ENCODE peak calls at places on chromosomes 11 and 22, in six cellular contexts. Q is fibroblast of pulmonary artery, D is choroid plexus epithelial cell, F is HFF-Myc, K is H7, R is fibroblast of mammary gland. I is an unnamed sample.

GRCh38 chr11:124793466-124794278 is 6.5 kb downstream of the MSANTD2 start:
- DNase-seq in Q (peak; percentile 68), D (peak; percentile 71), F (no peak), K (peak; percentile 55), R (peak; percentile 62), I (no peak)

GRCh38 chr11:28666632-28667031 is 558.4 kb downstream of the METTL15 start:
- DNase-seq in Q (no peak), D (peak; percentile 70), F (peak; percentile 72), K (no peak), R (peak; percentile 79), I (no peak)

GRCh38 chr22:29457730-29458129 is 19.3 kb downstream of the RFPL1 start:
- DNase-seq in Q (peak; percentile 58), D (peak; percentile 66), F (peak; percentile 21), K (peak; percentile 92), R (peak; percentile 45), I (no peak)

GRCh38 chr22:49763696-49764095 is 64.0 kb downstream of the BRD1 start:
- DNase-seq in Q (no peak), D (no peak), F (no peak), K (no peak), R (no peak), I (no peak)

GRCh38 chr11:35377262-35377661 is 42.1 kb downstream of the SLC1A2 start:
- DNase-seq in Q (no peak), D (no peak), F (no peak), K (no peak), R (no peak), I (no peak)

GRCh38 chr11:44793350-44794090 is 66.8 kb downstream of the TSPAN18 start:
- DNase-seq in Q (peak; percentile 49), D (peak; percentile 65), F (no peak), K (no peak), R (no peak), I (no peak)

GRCh38 chr11:19367051-19367709 is 126.4 kb upstream of the E2F8 start:
- DNase-seq in Q (peak; percentile 73), D (peak; percentile 72), F (no peak), K (no peak), R (peak; percentile 97), I (peak; percentile 91)

GRCh38 chr11:134654161-134654915 is 242.3 kb upstream of the B3GAT1 start:
- DNase-seq in Q (no peak), D (no peak), F (no peak), K (no peak), R (no peak), I (no peak)

GRCh38 chr11:17162376-17162775 is 45.4 kb downstream of the PIK3C2A start:
- DNase-seq in Q (no peak), D (no peak), F (no peak), K (no peak), R (no peak), I (no peak)
- H3K4me3 ChIP-seq in Q (no peak overlapping the region), D (no peak overlapping the region), F (no peak overlapping the region), K (no peak overlapping the region), R (no peak overlapping the region), I (no peak overlapping the region)

GRCh38 chr11:82899957-82900276 is 313 bp downstream of the PRCP start:
- DNase-seq in Q (no peak), D (no peak), F (no peak), K (no peak), R (no peak), I (no peak)

GRCh38 chr11:82899191-82899820 is 924 bp downstream of the PRCP start:
- DNase-seq in Q (no peak), D (peak; percentile 5), F (no peak), K (no peak), R (no peak), I (no peak)

GRCh38 chr11:82896183-82896582 is 4.0 kb downstream of the PRCP start:
- DNase-seq in Q (no peak), D (no peak), F (no peak), K (no peak), R (no peak), I (no peak)

GRCh38 chr11:82900277-82901164 is at the start of gene PRCP:
- DNase-seq in Q (peak; percentile 90), D (peak; percentile 92), F (peak; percentile 77), K (peak; percentile 89), R (peak; percentile 86), I (peak; percentile 50)

DNA sequence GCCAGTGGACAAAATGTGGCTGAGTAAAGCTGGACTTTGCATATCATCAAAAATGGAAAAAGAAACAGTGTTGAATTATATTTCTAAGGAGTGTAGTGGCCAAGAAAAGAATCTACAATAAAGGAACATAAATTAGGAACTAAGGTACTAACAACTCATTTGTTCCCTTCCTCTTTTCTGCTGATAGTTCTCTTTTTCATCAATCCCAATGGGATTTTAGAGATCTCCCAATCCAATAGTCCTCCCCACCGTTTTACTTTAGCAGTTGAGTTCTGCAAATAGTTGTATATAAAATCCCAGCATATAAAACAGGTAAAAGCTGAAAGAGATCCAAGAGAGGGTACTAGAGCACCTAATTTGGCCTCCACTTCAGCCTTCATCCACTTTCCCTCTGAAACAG is 2.0 kb downstream of the PRCP start:
- DNase-seq in Q (no peak), D (no peak), F (no peak), K (no peak), R (no peak), I (no peak)
- H3K4me3 ChIP-seq in Q (no peak overlapping the region), D (no peak overlapping the region), F (no peak overlapping the region), K (no peak overlapping the region), R (no peak overlapping the region), I (no peak overlapping the region)

DNA sequence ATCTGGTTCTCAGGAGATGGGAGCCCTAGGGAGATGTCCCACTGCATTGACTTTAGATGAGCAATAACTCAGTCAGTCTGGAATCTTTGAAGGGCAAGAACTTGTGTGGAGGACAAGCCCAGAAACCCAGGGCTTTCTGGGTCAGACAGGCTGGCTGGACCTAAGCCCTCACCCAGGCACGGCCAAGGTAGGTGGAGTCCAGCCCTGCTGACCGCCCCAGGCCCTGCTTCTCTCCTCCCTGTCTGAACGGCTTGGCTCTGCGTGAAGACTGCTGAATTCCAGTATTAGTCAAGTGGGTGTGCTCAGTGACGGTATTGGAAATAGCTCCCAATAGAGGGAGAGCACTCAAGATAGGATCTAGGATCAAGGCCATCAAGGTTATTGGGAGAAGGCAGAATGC is 6.1 kb downstream of the CXCR5 start:
- DNase-seq in Q (peak; percentile 35), D (peak; percentile 58), F (no peak), K (peak; percentile 17), R (peak; percentile 73), I (no peak)
- H3K4me3 ChIP-seq in Q (no peak overlapping the region), D (no peak overlapping the region), F (no peak overlapping the region), K (no peak overlapping the region), R (no peak overlapping the region), I (no peak overlapping the region)

GRCh38 chr22:45922661-45923060 is 54.3 kb downstream of the WNT7B start:
- DNase-seq in Q (no peak), D (no peak), F (no peak), K (no peak), R (no peak), I (no peak)
- H3K4me3 ChIP-seq in Q (no peak overlapping the region), D (no peak overlapping the region), F (no peak overlapping the region), K (no peak overlapping the region), R (no peak overlapping the region), I (no peak overlapping the region)

DNA sequence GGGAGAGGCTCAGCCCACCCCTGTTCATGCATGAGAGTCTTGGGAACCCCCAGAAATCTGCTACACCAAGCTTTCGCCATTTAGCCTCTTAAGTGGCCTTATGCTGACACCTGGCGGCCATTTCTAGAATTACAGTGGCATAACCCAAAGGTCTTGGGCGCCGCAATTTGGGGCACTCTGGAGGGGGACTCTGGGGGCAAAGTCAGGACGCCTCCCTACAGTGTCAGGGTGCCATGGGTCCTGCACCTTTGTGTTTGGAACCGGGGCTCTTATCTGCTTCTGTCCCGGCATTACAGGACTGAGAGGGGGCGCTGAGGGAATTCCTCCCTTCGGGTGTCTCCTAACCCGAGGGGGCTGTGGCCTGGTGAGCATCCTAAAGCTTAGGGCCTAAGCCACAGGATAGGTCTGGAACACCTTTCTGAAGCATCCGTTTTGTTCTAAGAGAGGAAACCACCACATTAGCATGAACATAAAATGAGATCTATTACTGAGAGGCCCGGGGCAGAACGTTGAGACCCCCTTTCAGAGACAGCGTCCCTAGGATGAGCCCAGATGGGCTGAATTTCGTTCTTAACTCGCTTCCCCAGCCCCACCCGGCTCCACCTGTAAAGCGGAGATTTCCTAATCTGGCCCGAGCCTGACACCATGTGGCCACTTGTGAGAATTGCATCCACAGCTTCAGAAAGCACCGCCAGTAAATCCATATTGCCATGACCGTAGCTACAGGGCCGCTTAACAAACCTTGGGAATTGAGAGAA is 9.3 kb downstream of the INS start:
- DNase-seq in Q (peak; percentile 75), D (peak; percentile 82), F (no peak), K (peak; percentile 97), R (peak; percentile 62), I (no peak)
- H3K4me3 ChIP-seq in Q (no peak overlapping the region), D (no peak overlapping the region), F (no peak overlapping the region), K (no peak overlapping the region), R (no peak overlapping the region), I (no peak overlapping the region)